ENCODE peak calls at places on chromosomes 13 and 19, in four cellular contexts. One of them, this sample, is unnamed.

GRCh38 chr19:3692141-3693029 is 7.9 kb downstream of the PIP5K1C start:
- DNase-seq in tibial nerve: no peak
- DNase-seq in neuronal stem cell: no peak
- DNase-seq in effector memory CD4-positive, alpha-beta T cell: peak; percentile 43
- DNase-seq in this sample: no peak

GRCh38 chr13:59914556-59914955 is 249.2 kb downstream of the DIAPH3 start:
- DNase-seq in tibial nerve: no peak
- DNase-seq in neuronal stem cell: no peak
- DNase-seq in effector memory CD4-positive, alpha-beta T cell: no peak
- DNase-seq in this sample: no peak

GRCh38 chr13:113417008-113417735 is 36.1 kb downstream of the ADPRHL1 start:
- DNase-seq in tibial nerve: no peak
- DNase-seq in neuronal stem cell: no peak
- DNase-seq in effector memory CD4-positive, alpha-beta T cell: no peak
- DNase-seq in this sample: peak; percentile 41

GRCh38 chr13:113420833-113421600 is 32.3 kb downstream of the ADPRHL1 start:
- DNase-seq in tibial nerve: no peak
- DNase-seq in neuronal stem cell: no peak
- DNase-seq in effector memory CD4-positive, alpha-beta T cell: no peak
- DNase-seq in this sample: peak; percentile 71

GRCh38 chr13:46475586-46475991 is 77.4 kb upstream of the LRCH1 start:
- DNase-seq in tibial nerve: no peak
- DNase-seq in neuronal stem cell: no peak
- DNase-seq in effector memory CD4-positive, alpha-beta T cell: no peak
- DNase-seq in this sample: no peak

GRCh38 chr13:79581870-79582315 is 100.9 kb downstream of the NDFIP2 start:
- DNase-seq in tibial nerve: no peak
- DNase-seq in neuronal stem cell: no peak
- DNase-seq in effector memory CD4-positive, alpha-beta T cell: no peak
- DNase-seq in this sample: peak; percentile 64

GRCh38 chr19:50928841-50929240 is 17.6 kb upstream of the KLK4 start:
- DNase-seq in tibial nerve: no peak
- DNase-seq in neuronal stem cell: no peak
- DNase-seq in effector memory CD4-positive, alpha-beta T cell: no peak
- DNase-seq in this sample: no peak

GRCh38 chr13:52195052-52195837 is 35.8 kb upstream of the NEK3 start:
- DNase-seq in tibial nerve: peak; percentile 50
- DNase-seq in neuronal stem cell: no peak
- DNase-seq in effector memory CD4-positive, alpha-beta T cell: peak; percentile 37
- DNase-seq in this sample: peak; percentile 94

GRCh38 chr19:38141108-38141507 is 82.9 kb downstream of the DPF1 start:
- DNase-seq in tibial nerve: no peak
- DNase-seq in neuronal stem cell: no peak
- DNase-seq in effector memory CD4-positive, alpha-beta T cell: no peak
- DNase-seq in this sample: no peak

GRCh38 chr19:16285769-16286564 is 38.7 kb upstream of the KLF2 start:
- DNase-seq in tibial nerve: no peak
- DNase-seq in neuronal stem cell: peak; percentile 8
- DNase-seq in effector memory CD4-positive, alpha-beta T cell: no peak
- DNase-seq in this sample: peak; percentile 78

GRCh38 chr19:5273782-5274181 is 66.8 kb downstream of the PTPRS start:
- DNase-seq in tibial nerve: no peak
- DNase-seq in neuronal stem cell: no peak
- DNase-seq in effector memory CD4-positive, alpha-beta T cell: no peak
- DNase-seq in this sample: peak; percentile 5

GRCh38 chr13:46405457-46405856 is 18.4 kb upstream of the RUBCNL start:
- DNase-seq in tibial nerve: no peak
- DNase-seq in neuronal stem cell: no peak
- DNase-seq in effector memory CD4-positive, alpha-beta T cell: no peak
- DNase-seq in this sample: no peak

GRCh38 chr19:18645035-18645511 is 8.2 kb downstream of the KLHL26 start:
- DNase-seq in tibial nerve: no peak
- DNase-seq in neuronal stem cell: no peak
- DNase-seq in effector memory CD4-positive, alpha-beta T cell: no peak
- DNase-seq in this sample: peak; percentile 66

GRCh38 chr13:33751151-33751550 is 66.8 kb upstream of the RFC3 start:
- DNase-seq in tibial nerve: no peak
- DNase-seq in neuronal stem cell: no peak
- DNase-seq in effector memory CD4-positive, alpha-beta T cell: no peak
- DNase-seq in this sample: no peak

GRCh38 chr13:109419896-109420295 is 366.5 kb downstream of the IRS2 start:
- DNase-seq in tibial nerve: no peak
- DNase-seq in neuronal stem cell: no peak
- DNase-seq in effector memory CD4-positive, alpha-beta T cell: no peak
- DNase-seq in this sample: no peak

GRCh38 chr13:46321494-46322225 is 65.4 kb downstream of the RUBCNL start:
- DNase-seq in tibial nerve: peak; percentile 61
- DNase-seq in neuronal stem cell: peak; percentile 39
- DNase-seq in effector memory CD4-positive, alpha-beta T cell: peak; percentile 48
- DNase-seq in this sample: peak; percentile 79

GRCh38 chr13:113814435-113814821 is 49.4 kb downstream of the GAS6 start:
- DNase-seq in tibial nerve: no peak
- DNase-seq in neuronal stem cell: no peak
- DNase-seq in effector memory CD4-positive, alpha-beta T cell: no peak
- DNase-seq in this sample: peak; percentile 39

GRCh38 chr19:34960103-34960805 is 3.8 kb downstream of the ZNF792 start:
- DNase-seq in tibial nerve: no peak
- DNase-seq in neuronal stem cell: no peak
- DNase-seq in effector memory CD4-positive, alpha-beta T cell: no peak
- DNase-seq in this sample: no peak

GRCh38 chr13:47332149-47332548 is 435.3 kb upstream of the HTR2A start:
- DNase-seq in tibial nerve: no peak
- DNase-seq in neuronal stem cell: no peak
- DNase-seq in effector memory CD4-positive, alpha-beta T cell: no peak
- DNase-seq in this sample: no peak

GRCh38 chr19:38580080-38580479 is 37.7 kb downstream of the MAP4K1 start:
- DNase-seq in tibial nerve: no peak
- DNase-seq in neuronal stem cell: no peak
- DNase-seq in effector memory CD4-positive, alpha-beta T cell: no peak
- DNase-seq in this sample: no peak

GRCh38 chr19:44277331-44277730 is 17.6 kb downstream of the ZNF233 start:
- DNase-seq in tibial nerve: no peak
- DNase-seq in neuronal stem cell: no peak
- DNase-seq in effector memory CD4-positive, alpha-beta T cell: no peak
- DNase-seq in this sample: no peak

GRCh38 chr19:410243-410781 is 1.4 kb upstream of the C2CD4C start:
- DNase-seq in tibial nerve: no peak
- DNase-seq in neuronal stem cell: no peak
- DNase-seq in effector memory CD4-positive, alpha-beta T cell: no peak
- DNase-seq in this sample: peak; percentile 6

GRCh38 chr13:112207124-112207523 is 140.2 kb downstream of the SOX1 start:
- DNase-seq in tibial nerve: no peak
- DNase-seq in neuronal stem cell: peak; percentile 72
- DNase-seq in effector memory CD4-positive, alpha-beta T cell: no peak
- DNase-seq in this sample: no peak
- H3K9me3 ChIP-seq in tibial nerve: no peaks in the 10 kb centered on the region
- H3K9me3 ChIP-seq in neuronal stem cell: no peaks in the 10 kb centered on the region
- H3K9me3 ChIP-seq in effector memory CD4-positive, alpha-beta T cell: no peaks in the 10 kb centered on the region
- H3K9me3 ChIP-seq in this sample: no peaks in the 10 kb centered on the region

DNA sequence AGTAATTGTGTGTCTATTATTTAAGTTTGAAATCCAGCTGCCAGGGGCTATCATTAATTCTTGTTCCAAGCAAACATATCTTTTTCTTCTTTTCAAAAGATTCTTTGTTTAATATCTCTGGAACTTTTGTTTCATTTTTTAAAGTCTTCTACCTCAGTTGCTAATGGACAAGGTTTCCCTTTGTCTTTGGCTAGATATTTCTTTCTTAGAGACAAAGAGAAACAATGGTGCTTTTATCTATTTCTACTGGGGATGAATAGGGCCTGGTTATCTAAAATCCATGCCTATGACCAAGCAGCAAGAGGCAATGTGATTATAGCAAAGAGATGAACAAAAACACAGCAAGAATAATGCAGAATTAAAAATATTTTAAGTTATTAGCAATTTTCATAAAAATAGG is 661.3 kb upstream of the KLF12 start:
- DNase-seq in tibial nerve: no peak
- DNase-seq in neuronal stem cell: no peak
- DNase-seq in effector memory CD4-positive, alpha-beta T cell: no peak
- DNase-seq in this sample: no peak
- H3K27ac ChIP-seq in tibial nerve: no peak overlapping the region
- H3K27ac ChIP-seq in neuronal stem cell: no peak overlapping the region
- H3K27ac ChIP-seq in effector memory CD4-positive, alpha-beta T cell: no peak overlapping the region
- H3K27ac ChIP-seq in this sample: no peak overlapping the region

DNA sequence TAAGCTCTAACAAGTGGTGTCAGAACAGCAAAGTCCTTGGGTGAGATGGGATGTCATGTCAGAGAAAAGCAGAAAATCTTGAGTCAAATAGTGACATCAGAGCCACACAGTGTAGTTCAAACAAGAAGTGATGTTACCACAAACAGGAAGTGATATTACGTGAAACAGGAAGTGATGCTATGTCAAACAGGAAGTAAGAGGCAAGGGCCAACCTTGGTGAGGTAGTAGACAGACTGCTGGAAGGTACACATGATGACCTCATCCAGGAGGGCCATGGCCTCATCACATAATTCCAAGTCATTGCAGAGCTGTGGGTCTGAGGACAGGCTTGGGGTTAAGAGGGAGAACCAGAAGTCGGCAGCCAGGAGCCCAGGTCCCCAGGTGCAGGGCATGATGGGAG is 7.0 kb upstream of the MAMSTR start:
- DNase-seq in tibial nerve: no peak
- DNase-seq in neuronal stem cell: no peak
- DNase-seq in effector memory CD4-positive, alpha-beta T cell: no peak
- DNase-seq in this sample: no peak
- H3K9me3 ChIP-seq in tibial nerve: no peaks in the 10 kb centered on the region
- H3K9me3 ChIP-seq in neuronal stem cell: no peaks in the 10 kb centered on the region
- H3K9me3 ChIP-seq in effector memory CD4-positive, alpha-beta T cell: no peaks in the 10 kb centered on the region
- H3K9me3 ChIP-seq in this sample: no peaks in the 10 kb centered on the region

GRCh38 chr13:41914552-41914951 is 46.4 kb downstream of the VWA8 start:
- DNase-seq in tibial nerve: no peak
- DNase-seq in neuronal stem cell: no peak
- DNase-seq in effector memory CD4-positive, alpha-beta T cell: no peak
- DNase-seq in this sample: no peak

GRCh38 chr13:41919031-41919740 is 41.7 kb downstream of the VWA8 start:
- DNase-seq in tibial nerve: no peak
- DNase-seq in neuronal stem cell: no peak
- DNase-seq in effector memory CD4-positive, alpha-beta T cell: no peak
- DNase-seq in this sample: no peak

GRCh38 chr13:41916173-41916954 is 44.5 kb downstream of the VWA8 start:
- DNase-seq in tibial nerve: no peak
- DNase-seq in neuronal stem cell: no peak
- DNase-seq in effector memory CD4-positive, alpha-beta T cell: no peak
- DNase-seq in this sample: no peak

GRCh38 chr13:41917641-41918040 is 43.3 kb downstream of the VWA8 start:
- DNase-seq in tibial nerve: no peak
- DNase-seq in neuronal stem cell: no peak
- DNase-seq in effector memory CD4-positive, alpha-beta T cell: no peak
- DNase-seq in this sample: no peak

DNA sequence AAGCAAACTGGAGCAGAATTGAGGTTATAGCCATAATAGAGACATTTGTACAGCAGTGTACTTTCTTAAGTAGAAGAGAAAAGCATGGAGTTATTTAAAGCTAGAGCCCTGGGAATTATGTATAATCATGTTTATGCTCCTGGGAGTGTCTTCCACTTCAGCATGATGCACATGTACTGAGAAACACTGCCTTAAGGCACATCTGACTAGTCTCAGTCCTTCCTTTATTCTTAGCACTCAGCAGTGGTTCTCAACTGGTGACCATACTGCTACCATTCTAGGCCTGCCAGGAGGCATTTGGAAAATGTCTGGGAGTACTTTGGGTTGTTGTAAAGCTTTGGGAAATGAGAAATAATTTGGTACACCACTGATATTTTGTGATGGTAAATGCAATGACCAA is 45.8 kb downstream of the VWA8 start:
- DNase-seq in tibial nerve: no peak
- DNase-seq in neuronal stem cell: no peak
- DNase-seq in effector memory CD4-positive, alpha-beta T cell: no peak
- DNase-seq in this sample: no peak
- H3K27ac ChIP-seq in tibial nerve: no peak overlapping the region
- H3K27ac ChIP-seq in neuronal stem cell: no peak overlapping the region
- H3K27ac ChIP-seq in effector memory CD4-positive, alpha-beta T cell: no peak overlapping the region
- H3K27ac ChIP-seq in this sample: peak overlapping the region; percentile 64

DNA sequence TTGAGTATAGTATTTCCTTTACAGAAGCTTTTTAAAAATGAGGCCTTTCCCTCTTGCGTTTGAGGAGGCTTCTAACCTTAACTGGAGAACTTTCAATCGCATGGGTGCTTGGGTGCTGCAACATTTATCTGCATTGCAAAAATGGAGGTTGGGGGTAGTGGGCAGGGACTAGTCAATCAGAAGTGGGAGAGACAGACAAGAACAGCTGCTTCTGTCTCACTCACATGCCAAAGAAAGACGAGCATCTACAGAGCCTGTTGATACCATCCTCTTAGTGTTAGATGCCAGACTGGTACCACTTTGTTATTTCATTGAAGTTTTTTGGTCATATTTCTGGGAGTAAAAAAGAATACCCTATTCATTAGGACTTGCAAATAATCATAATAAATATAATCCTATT is 1292.2 kb downstream of the UQCRFS1 start:
- DNase-seq in tibial nerve: no peak
- DNase-seq in neuronal stem cell: no peak
- DNase-seq in effector memory CD4-positive, alpha-beta T cell: no peak
- DNase-seq in this sample: no peak
- H3K9me3 ChIP-seq in tibial nerve: no peaks in the 10 kb centered on the region
- H3K9me3 ChIP-seq in neuronal stem cell: no peaks in the 10 kb centered on the region
- H3K9me3 ChIP-seq in effector memory CD4-positive, alpha-beta T cell: no peaks in the 10 kb centered on the region
- H3K9me3 ChIP-seq in this sample: no peaks in the 10 kb centered on the region